ENCODE peak calls at places on chromosome 7, in five cellular contexts. P is T-helper 9 cell; L is MV-4-11; J is stimulated activated CD8-positive, alpha-beta memory T cell treated with anti-CD3 and anti-CD28 coated beads, Interleukin-12 subunit alpha, Interleukin-12 subunit beta, amount 100 ng/mL, for 1 hour; K is astrocyte of the spinal cord. W is an unnamed sample.

GRCh38 chr7:150787321-150788281 is 12.6 kb downstream of the TMEM176B start:
- DNase-seq in P (no peak), L (peak; percentile 98), J (no peak), K (no peak), W (no peak)

GRCh38 chr7:152076324-152076821 is 50.9 kb downstream of the GALNT11 start:
- DNase-seq in P (no peak), L (peak; percentile 9), J (no peak), K (no peak), W (no peak)

GRCh38 chr7:73597978-73598782 is 19.8 kb upstream of the TBL2 start:
- DNase-seq in P (no peak), L (no peak), J (no peak), K (no peak), W (no peak)

GRCh38 chr7:150368098-150368883 is at the start of gene REPIN1:
- DNase-seq in P (peak; percentile 80), L (peak; percentile 80), J (peak; percentile 59), K (peak; percentile 78), W (peak; percentile 47)

GRCh38 chr7:30226593-30227268 is 57.7 kb upstream of the ZNRF2 start:
- DNase-seq in P (no peak), L (no peak), J (no peak), K (no peak), W (no peak)

GRCh38 chr7:137109966-137110930 is 233.3 kb downstream of the PTN start:
- DNase-seq in P (no peak), L (peak; percentile 1), J (no peak), K (no peak), W (no peak)

GRCh38 chr7:18619311-18619710 is 123.8 kb downstream of the HDAC9 start:
- DNase-seq in P (no peak), L (no peak), J (no peak), K (no peak), W (no peak)

GRCh38 chr7:22607180-22607579 is 107.2 kb upstream of the STEAP1B start:
- DNase-seq in P (no peak), L (no peak), J (no peak), K (peak; percentile 44), W (no peak)

GRCh38 chr7:33744293-33744692 is 161.0 kb upstream of the BMPER start:
- DNase-seq in P (no peak), L (peak; percentile 4), J (no peak), K (no peak), W (no peak)

GRCh38 chr7:142790056-142790455 is 19.3 kb downstream of the PRSS2 start:
- DNase-seq in P (no peak), L (no peak), J (no peak), K (no peak), W (no peak)

GRCh38 chr7:80053098-80053497 is 81.5 kb upstream of the GNAI1 start:
- DNase-seq in P (no peak), L (no peak), J (no peak), K (no peak), W (no peak)

GRCh38 chr7:152383341-152384234 is 52.2 kb downstream of the KMT2C start:
- DNase-seq in P (no peak), L (no peak), J (no peak), K (peak; percentile 75), W (no peak)

GRCh38 chr7:43824963-43825362 is 44.4 kb downstream of the MRPS24 start:
- DNase-seq in P (no peak), L (no peak), J (no peak), K (no peak), W (no peak)

GRCh38 chr7:123410273-123410928 is 124.0 kb downstream of the IQUB start:
- DNase-seq in P (no peak), L (no peak), J (no peak), K (peak; percentile 89), W (no peak)

GRCh38 chr7:111980721-111981120 is 225.5 kb downstream of the DOCK4 start:
- DNase-seq in P (no peak), L (no peak), J (no peak), K (no peak), W (no peak)

GRCh38 chr7:139422126-139422525 is 61.3 kb downstream of the KLRG2 start:
- DNase-seq in P (no peak), L (no peak), J (no peak), K (no peak), W (no peak)

GRCh38 chr7:115037128-115037802 is 115.4 kb downstream of the MDFIC start:
- DNase-seq in P (no peak), L (peak; percentile 15), J (no peak), K (no peak), W (no peak)

GRCh38 chr7:143416565-143417149 is 8.0 kb upstream of the EPHA1 start:
- DNase-seq in P (no peak), L (peak; percentile 62), J (no peak), K (peak; percentile 59), W (no peak)

GRCh38 chr7:135273581-135273980 is 39.9 kb downstream of the STRA8 start:
- DNase-seq in P (no peak), L (no peak), J (no peak), K (no peak), W (no peak)

GRCh38 chr7:148662646-148663045 is 36.1 kb upstream of the CUL1 start:
- DNase-seq in P (no peak), L (no peak), J (no peak), K (no peak), W (no peak)

GRCh38 chr7:82567356-82567755 is 123.8 kb upstream of the CACNA2D1 start:
- DNase-seq in P (no peak), L (no peak), J (no peak), K (no peak), W (no peak)

GRCh38 chr7:55550838-55551537 is 21.3 kb downstream of the VOPP1 start:
- DNase-seq in P (no peak), L (no peak), J (no peak), K (no peak), W (no peak)

GRCh38 chr7:108094933-108095710 is 35.0 kb downstream of the LAMB4 start:
- DNase-seq in P (no peak), L (no peak), J (no peak), K (peak; percentile 91), W (no peak)

GRCh38 chr7:36266683-36267082 is 113.6 kb downstream of the EEPD1 start:
- DNase-seq in P (no peak), L (no peak), J (no peak), K (no peak), W (no peak)

GRCh38 chr7:141410353-141410752 is 140.9 kb upstream of the AGK start:
- DNase-seq in P (no peak), L (no peak), J (no peak), K (no peak), W (no peak)

GRCh38 chr7:135950972-135951371 is 26.2 kb downstream of the MTPN start:
- DNase-seq in P (no peak), L (no peak), J (no peak), K (no peak), W (no peak)

GRCh38 chr7:157502701-157503111 is 165.9 kb downstream of the DNAJB6 start:
- DNase-seq in P (peak; percentile 61), L (peak; percentile 44), J (peak; percentile 44), K (peak; percentile 16), W (peak; percentile 47)

GRCh38 chr7:96670338-96671289 is 39.0 kb downstream of the SEM1 start:
- DNase-seq in P (no peak), L (no peak), J (no peak), K (no peak), W (no peak)

GRCh38 chr7:102286237-102287081 is at the start of gene SH2B2:
- DNase-seq in P (peak; percentile 32), L (peak; percentile 78), J (no peak), K (peak; percentile 19), W (no peak)

GRCh38 chr7:70098133-70098561 is 499.9 kb downstream of the AUTS2 start:
- DNase-seq in P (no peak), L (no peak), J (no peak), K (peak; percentile 13), W (no peak)

GRCh38 chr7:132815696-132816334 is 239.5 kb upstream of the PLXNA4 start:
- DNase-seq in P (no peak), L (no peak), J (no peak), K (peak; percentile 7), W (no peak)

GRCh38 chr7:25305831-25306230 is 77.5 kb upstream of the NPVF start:
- DNase-seq in P (no peak), L (no peak), J (no peak), K (no peak), W (no peak)

GRCh38 chr7:3302681-3303320 is 1.7 kb downstream of the SDK1 start:
- DNase-seq in P (no peak), L (no peak), J (no peak), K (no peak), W (no peak)

GRCh38 chr7:108030536-108030935 is 27.6 kb upstream of the LAMB1 start:
- DNase-seq in P (no peak), L (no peak), J (no peak), K (peak; percentile 40), W (no peak)

GRCh38 chr7:158819571-158820203 is 9.6 kb downstream of the ESYT2 start:
- DNase-seq in P (no peak), L (peak; percentile 59), J (no peak), K (no peak), W (no peak)

GRCh38 chr7:16891338-16891737 is 9.6 kb upstream of the AGR3 start:
- DNase-seq in P (no peak), L (peak; percentile 68), J (no peak), K (peak; percentile 71), W (no peak)

GRCh38 chr7:1555046-1555812 is 776 bp downstream of the TMEM184A start:
- DNase-seq in P (no peak), L (no peak), J (no peak), K (peak; percentile 78), W (no peak)

GRCh38 chr7:155660059-155660757 is 15.7 kb downstream of the RBM33 start:
- DNase-seq in P (no peak), L (peak; percentile 25), J (no peak), K (no peak), W (no peak)